ENCODE peak calls at places on chromosomes 11 and 22, in seven cellular contexts. Z, P, J, N, E, I and K are unnamed samples.

GRCh38 chr11:74037309-74037708 is 28.4 kb upstream of the UCP3 start:
- DNase-seq in E (no peak), I (no peak), Z (no peak), P (no peak), J (no peak), N (no peak), K (no peak)

GRCh38 chr11:123630126-123630531 is 24.3 kb downstream of the SCN3B start:
- DNase-seq in Z (no peak), N (no peak), P (no peak), J (no peak), I (no peak), E (no peak), K (no peak)

GRCh38 chr11:15745266-15745665 is 611.1 kb downstream of the SOX6 start:
- DNase-seq in N (no peak), I (no peak), Z (no peak), J (no peak), E (peak; percentile 22), P (no peak), K (no peak)

GRCh38 chr11:134071306-134071705 is 2.4 kb downstream of the JAM3 start:
- DNase-seq in J (no peak), E (no peak), P (no peak), Z (no peak), N (no peak), I (no peak), K (no peak)

GRCh38 chr11:28596816-28597215 is 488.6 kb downstream of the METTL15 start:
- DNase-seq in N (no peak), I (no peak), E (no peak), P (no peak), J (no peak), Z (no peak), K (no peak)

GRCh38 chr11:60891103-60891741 is 15.2 kb downstream of the PRPF19 start:
- DNase-seq in E (peak; percentile 59), P (no peak), I (no peak), Z (no peak), J (no peak), N (no peak), K (no peak)

GRCh38 chr22:29344137-29344536 is 28.6 kb upstream of the RASL10A start:
- DNase-seq in I (peak; percentile 33), N (no peak), E (peak; percentile 90), J (peak; percentile 40), Z (no peak), P (no peak), K (peak; percentile 70)

GRCh38 chr11:65573391-65574146 is 1.2 kb downstream of the FAM89B start:
- DNase-seq in E (no peak), J (no peak), P (no peak), I (no peak), Z (no peak), N (peak; percentile 75), K (no peak)

GRCh38 chr22:35995772-35996171 is 32.9 kb downstream of the RBFOX2 start:
- DNase-seq in P (no peak), E (peak; percentile 88), J (no peak), Z (no peak), I (peak; percentile 50), N (no peak), K (no peak)

GRCh38 chr22:44895296-44896055 is 114.3 kb downstream of the PHF21B start:
- DNase-seq in Z (no peak), E (no peak), N (no peak), I (no peak), J (no peak), P (no peak), K (no peak)

GRCh38 chr22:38114484-38115398 is 4.3 kb upstream of the BAIAP2L2 start:
- DNase-seq in Z (peak; percentile 46), E (peak; percentile 80), P (peak; percentile 84), J (peak; percentile 80), N (peak; percentile 94), I (peak; percentile 46), K (peak; percentile 16)

GRCh38 chr11:9838229-9838628 is 174.4 kb downstream of the SWAP70 start:
- DNase-seq in I (no peak), E (no peak), N (no peak), Z (no peak), P (no peak), J (no peak), K (no peak)

GRCh38 chr22:48952256-48953102 is 875.2 kb downstream of the BRD1 start:
- DNase-seq in E (no peak), N (no peak), P (no peak), I (no peak), Z (no peak), J (no peak), K (no peak)

GRCh38 chr11:1224109-1224485 is 1.2 kb downstream of the MUC5B start:
- DNase-seq in Z (no peak), P (no peak), J (no peak), E (no peak), I (no peak), N (no peak), K (no peak)

GRCh38 chr22:39318507-39319283 is 728 bp downstream of the RPL3 start:
- DNase-seq in J (no peak), N (no peak), Z (no peak), P (no peak), E (peak; percentile 33), I (no peak), K (no peak)

GRCh38 chr11:123573291-123573690 is 81.1 kb downstream of the SCN3B start:
- DNase-seq in N (no peak), E (no peak), P (no peak), I (no peak), Z (no peak), J (no peak), K (no peak)